ENCODE peak calls at places on chromosomes 11 and 22, in six cellular contexts. Q is brain microvascular endothelial cell, P is BJ, V is Peyer's patch, X is adrenal gland, Z is tibial artery. G is an unnamed sample. For H3K36me3, the result is how much of the 10 kb centered on the place peaks cover.

GRCh38 chr11:15053201-15053685 is 20.1 kb upstream of the CALCB start:
- DNase-seq in X (no peak), Z (no peak), P (no peak), Q (no peak), V (no peak), G (no peak)

GRCh38 chr11:20119315-20119714 is 41.0 kb downstream of the DBX1 start:
- DNase-seq in Z (no peak), V (no peak), Q (no peak), X (no peak), P (no peak), G (no peak)

GRCh38 chr22:20013382-20013871 is 3.2 kb downstream of the ARVCF start:
- DNase-seq in P (no peak), X (peak), V (peak), Q (peak), Z (peak), G (peak)

GRCh38 chr11:79147731-79148130 is 293.1 kb downstream of the TENM4 start:
- DNase-seq in X (no peak), V (no peak), P (no peak), Q (no peak), Z (no peak), G (no peak)

GRCh38 chr11:12056112-12056511 is 47.7 kb upstream of the DKK3 start:
- DNase-seq in P (no peak), V (no peak), Q (no peak), Z (no peak), X (no peak), G (no peak)

GRCh38 chr11:93485983-93486382 is 57.2 kb downstream of the SMCO4 start:
- DNase-seq in P (no peak), Z (no peak), V (no peak), Q (no peak), X (no peak), G (no peak)

GRCh38 chr11:91248199-91248807 is 976.3 kb upstream of the FAT3 start:
- DNase-seq in P (no peak), V (no peak), Z (no peak), X (peak), Q (peak), G (no peak)

GRCh38 chr11:69013009-69013951 is at the start of gene MRGPRF:
- DNase-seq in V (peak), P (peak), Q (peak), X (peak), Z (peak), G (peak)

GRCh38 chr22:28179392-28179791 is 260.3 kb upstream of the PITPNB start:
- DNase-seq in P (no peak), V (no peak), Z (no peak), X (no peak), Q (no peak), G (no peak)

GRCh38 chr22:39253427-39254070 is 8.8 kb upstream of the PDGFB start:
- DNase-seq in Z (peak), P (peak), V (peak), X (peak), Q (peak), G (peak)

GRCh38 chr11:101583180-101584128 is at the start of gene TRPC6:
- DNase-seq in Q (peak), X (no peak), Z (peak), P (no peak), V (no peak), G (peak)

GRCh38 chr22:50523806-50524663 is 1.4 kb downstream of the SCO2 start:
- DNase-seq in V (peak), Z (no peak), X (no peak), P (no peak), Q (no peak), G (peak)

GRCh38 chr11:10139656-10140055 is 154.4 kb downstream of the SBF2 start:
- DNase-seq in P (peak), V (no peak), Q (peak), X (peak), Z (no peak), G (no peak)

GRCh38 chr11:7536102-7536501 is 22.3 kb downstream of the PPFIBP2 start:
- DNase-seq in X (no peak), Z (no peak), P (no peak), V (peak), Q (no peak), G (peak)

GRCh38 chr22:24592144-24592845 is 578 bp downstream of the LRRC75B start:
- DNase-seq in P (no peak), V (no peak), Q (no peak), X (peak), Z (no peak), G (peak)

GRCh38 chr11:122100222-122101080 is 15.6 kb downstream of the BLID start:
- DNase-seq in X (peak), V (no peak), Z (peak), Q (no peak), P (no peak), G (peak)

GRCh38 chr22:19543970-19544708 is 19.9 kb upstream of the CLDN5 start:
- DNase-seq in Q (no peak), Z (no peak), P (no peak), V (peak), X (no peak), G (peak)

GRCh38 chr11:65888163-65888814 is at the start of gene FIBP:
- DNase-seq in X (peak), V (peak), Z (peak), P (peak), Q (peak), G (peak)

GRCh38 chr11:103433976-103434375 is 324.8 kb downstream of the DYNC2H1 start:
- DNase-seq in Q (no peak), P (no peak), X (no peak), Z (no peak), V (no peak), G (no peak)

GRCh38 chr22:27820896-27821866 is 19.6 kb upstream of the MN1 start:
- DNase-seq in Q (no peak), Z (no peak), V (no peak), P (no peak), X (no peak), G (no peak)

GRCh38 chr11:115616941-115617340 is 112.7 kb upstream of the CADM1 start:
- DNase-seq in V (no peak), X (peak), Z (no peak), P (peak), Q (peak), G (no peak)

GRCh38 chr22:35460678-35461077 is 60.7 kb downstream of the MCM5 start:
- DNase-seq in Q (no peak), X (no peak), P (no peak), V (no peak), Z (no peak), G (no peak)

GRCh38 chr22:35464399-35464798 is 64.5 kb downstream of the MCM5 start:
- DNase-seq in V (no peak), X (no peak), Z (no peak), Q (no peak), P (no peak), G (no peak)

GRCh38 chr22:35465109-35465701 is 65.3 kb downstream of the MCM5 start:
- DNase-seq in Q (no peak), X (no peak), Z (no peak), V (no peak), P (no peak), G (peak)

GRCh38 chr22:35462558-35463230 is 62.8 kb downstream of the MCM5 start:
- DNase-seq in X (no peak), V (no peak), Z (no peak), Q (no peak), P (no peak), G (no peak)

GRCh38 chr22:35463231-35463933 is 63.4 kb downstream of the MCM5 start:
- DNase-seq in X (no peak), V (no peak), Q (no peak), P (no peak), Z (no peak), G (no peak)
- H3K36me3 ChIP-seq in X (under half), V (under half), Q (under half), P (under half), Z (under half), G (under half)

GRCh38 chr22:45202333-45203149 is 38.2 kb downstream of the KIAA0930 start:
- DNase-seq in X (peak), Q (peak), Z (no peak), V (peak), P (no peak), G (no peak)

GRCh38 chr22:45204241-45204640 is 36.5 kb downstream of the KIAA0930 start:
- DNase-seq in V (no peak), Z (no peak), Q (no peak), P (no peak), X (no peak), G (no peak)

GRCh38 chr22:45201678-45202332 is 38.1 kb downstream of the NUP50 start:
- DNase-seq in X (no peak), P (peak), V (no peak), Q (peak), Z (no peak), G (no peak)

GRCh38 chr22:45204751-45205623 is 35.7 kb downstream of the KIAA0930 start:
- DNase-seq in V (no peak), Z (peak), X (no peak), Q (no peak), P (no peak), G (no peak)

DNA sequence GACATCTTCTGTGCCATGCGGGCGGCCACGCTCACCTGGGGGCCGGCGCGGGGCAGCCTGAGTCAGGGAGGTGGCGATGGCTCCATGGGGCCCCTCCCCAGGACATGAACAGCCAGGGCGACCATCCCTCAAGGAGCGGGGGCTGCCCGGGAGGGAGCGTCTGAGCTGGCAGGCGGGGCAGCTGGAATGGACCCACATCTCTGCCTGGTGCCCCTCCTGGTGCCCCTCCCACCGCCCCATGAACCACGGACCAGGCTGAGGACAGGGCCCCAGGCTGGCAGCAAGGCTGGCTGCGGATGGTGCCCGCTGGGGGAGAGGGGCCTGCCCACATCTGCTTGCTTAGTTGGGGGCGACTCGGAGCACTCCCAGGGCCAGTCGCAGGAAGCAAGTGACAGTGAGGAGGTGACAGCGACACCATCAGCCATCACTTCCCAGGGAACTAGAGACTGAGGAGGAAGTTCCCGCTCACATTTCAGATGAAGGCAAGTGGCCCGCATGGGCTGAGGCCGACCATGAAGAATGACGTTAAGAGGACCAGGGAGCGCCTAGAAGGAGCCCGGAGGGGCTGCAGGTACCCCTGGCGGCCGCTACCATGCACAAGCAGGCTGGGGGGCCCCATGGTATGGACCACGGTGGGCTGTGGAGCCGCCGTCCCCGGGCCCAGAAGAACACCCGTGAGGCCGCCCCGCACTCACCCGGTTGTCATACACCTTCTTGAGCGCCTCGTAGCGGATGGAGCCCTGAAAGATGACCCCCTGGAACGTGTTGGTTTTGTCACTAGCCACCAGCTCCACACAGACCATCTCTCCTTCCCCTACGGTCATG is 37.3 kb downstream of the KIAA0930 start:
- DNase-seq in V (peak), P (no peak), X (no peak), Z (peak), Q (no peak), G (no peak)
- H3K36me3 ChIP-seq in V (under half), P (under half), X (half or more), Z (under half), Q (under half), G (under half)

DNA sequence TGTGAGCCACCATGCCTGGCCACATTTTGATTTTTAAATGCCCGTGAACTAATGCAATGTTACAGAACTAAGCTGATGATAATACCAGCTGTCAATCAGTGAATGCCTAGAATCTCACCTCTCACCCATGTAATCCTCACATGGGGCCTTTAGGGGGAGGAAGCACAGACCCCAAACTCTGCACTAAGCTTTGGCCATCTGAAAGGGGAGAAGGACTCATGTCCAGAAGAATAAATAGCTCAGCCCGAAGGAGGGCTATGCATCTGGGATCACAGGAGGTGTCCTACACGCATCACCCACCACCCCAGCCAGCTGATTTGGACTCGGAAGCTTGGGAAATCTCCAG is 36.0 kb upstream of the YPEL1 start:
- DNase-seq in Q (no peak), X (no peak), Z (no peak), P (no peak), V (no peak), G (no peak)
- H3K36me3 ChIP-seq in Q (half or more), X (half or more), Z (under half), P (under half), V (under half), G (under half)

GRCh38 chr22:29312218-29313125 is 3.0 kb downstream of the RASL10A start:
- DNase-seq in X (no peak), P (no peak), Z (peak), V (no peak), Q (no peak), G (no peak)
- H3K36me3 ChIP-seq in X (under half), P (under half), Z (under half), V (under half), Q (under half), G (under half)

DNA sequence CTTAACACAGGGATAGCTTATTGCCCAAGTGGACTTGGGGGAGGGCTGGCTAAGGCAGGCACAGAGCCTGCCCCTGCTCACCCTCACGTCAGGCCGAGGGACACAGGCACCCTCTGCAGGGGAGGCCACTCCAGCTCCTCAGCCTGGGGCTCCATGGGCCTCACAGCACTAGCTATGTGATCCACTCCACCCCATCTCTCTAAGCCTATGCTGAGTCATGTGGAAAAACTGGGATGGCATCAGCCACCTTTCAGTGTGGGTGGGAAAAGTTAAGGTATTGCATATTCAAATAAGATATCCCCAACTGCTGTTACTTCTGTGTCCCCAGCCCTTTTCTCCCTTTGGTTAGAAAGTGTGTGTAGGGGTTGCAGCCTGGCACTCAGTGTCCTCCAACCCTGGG is 22.3 kb downstream of the RANGAP1 start:
- DNase-seq in Z (no peak), V (no peak), Q (no peak), P (no peak), X (no peak), G (no peak)
- H3K36me3 ChIP-seq in Z (half or more), V (under half), Q (half or more), P (half or more), X (half or more), G (half or more)

GRCh38 chr11:16745950-16746349 is 7.5 kb downstream of the C11orf58 start:
- DNase-seq in Z (no peak), Q (no peak), P (no peak), V (no peak), X (no peak), G (no peak)

GRCh38 chr11:16749666-16750065 is 11.2 kb downstream of the C11orf58 start:
- DNase-seq in V (no peak), P (no peak), Q (no peak), X (no peak), Z (no peak), G (no peak)

GRCh38 chr11:16749092-16749491 is 10.6 kb downstream of the C11orf58 start:
- DNase-seq in V (no peak), P (no peak), Q (no peak), Z (no peak), X (no peak), G (no peak)

DNA sequence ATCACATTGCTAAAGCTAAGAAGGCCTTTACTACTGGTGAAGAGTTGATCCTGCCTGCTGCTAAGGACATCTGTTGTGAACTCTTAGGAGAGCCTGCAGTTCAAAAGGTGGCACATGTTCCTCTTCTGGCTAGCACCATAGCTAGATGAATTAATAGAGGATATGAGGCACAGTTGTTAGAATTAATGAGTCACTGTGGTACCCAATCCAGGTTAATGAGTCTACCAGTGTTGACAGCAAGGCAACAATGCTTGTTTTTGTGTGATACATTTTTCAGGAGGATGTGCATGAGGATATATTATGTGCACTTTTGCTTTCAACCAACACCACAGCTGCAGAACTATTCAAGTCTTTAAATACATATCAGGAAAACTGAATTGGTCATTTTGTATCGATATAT is 12.0 kb downstream of the C11orf58 start:
- DNase-seq in V (no peak), Q (no peak), Z (no peak), X (no peak), P (no peak), G (no peak)
- H3K36me3 ChIP-seq in V (under half), Q (half or more), Z (half or more), X (half or more), P (under half), G (under half)

GRCh38 chr11:35153280-35153679 is 14.3 kb downstream of the CD44 start:
- DNase-seq in V (no peak), Q (no peak), Z (no peak), X (no peak), P (no peak), G (no peak)
- H3K36me3 ChIP-seq in V (under half), Q (under half), Z (under half), X (under half), P (under half), G (under half)

GRCh38 chr22:17486719-17487118 is 76.6 kb upstream of the SLC25A18 start:
- DNase-seq in V (no peak), Z (no peak), X (no peak), Q (no peak), P (no peak), G (no peak)

GRCh38 chr22:17491090-17491489 is 72.2 kb upstream of the SLC25A18 start:
- DNase-seq in Z (no peak), Q (no peak), V (no peak), X (no peak), P (no peak), G (no peak)

GRCh38 chr22:17492247-17492646 is 71.1 kb upstream of the SLC25A18 start:
- DNase-seq in Q (no peak), Z (no peak), X (no peak), P (no peak), V (no peak), G (no peak)

GRCh38 chr22:17486313-17486712 is 77.0 kb upstream of the SLC25A18 start:
- DNase-seq in V (no peak), X (peak), Q (no peak), Z (no peak), P (no peak), G (no peak)

DNA sequence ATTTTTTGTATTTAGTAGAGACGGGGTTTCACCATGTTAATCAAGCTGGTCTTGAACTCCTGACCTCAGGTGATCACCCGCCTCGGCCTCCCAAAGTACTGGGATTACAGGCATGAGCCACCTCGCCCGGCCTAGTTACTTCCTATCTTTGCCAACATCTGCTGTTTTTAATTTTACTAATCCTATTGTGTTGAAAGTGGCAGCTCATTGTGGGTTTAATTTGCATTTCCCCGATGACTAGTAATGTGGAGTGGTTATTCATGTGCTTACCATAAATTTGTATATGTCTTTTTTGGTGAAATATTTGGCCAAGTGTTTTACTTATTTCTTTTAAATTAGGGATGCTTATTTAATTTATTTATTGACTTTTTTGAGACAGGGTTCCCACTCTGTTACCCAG is 74.2 kb upstream of the SLC25A18 start:
- DNase-seq in P (no peak), Q (no peak), V (no peak), X (no peak), Z (no peak), G (no peak)
- H3K36me3 ChIP-seq in P (under half), Q (under half), V (under half), X (under half), Z (under half), G (under half)

GRCh38 chr11:45889555-45889954 is 4.1 kb downstream of the MAPK8IP1 start:
- DNase-seq in X (no peak), V (no peak), Z (no peak), P (no peak), Q (no peak), G (no peak)
- H3K36me3 ChIP-seq in X (under half), V (under half), Z (under half), P (under half), Q (under half), G (under half)